ENCODE peak calls at places on chromosome 16, in ten cellular contexts. One of them, this sample, is unnamed.

GRCh38 chr16:74936902-74937560 is 47.9 kb downstream of the WDR59 start:
- DNase-seq in dorsolateral prefrontal cortex: no peak
- DNase-seq in effector memory CD4-positive, alpha-beta T cell: no peak
- DNase-seq in lung microvascular endothelial cell: peak
- DNase-seq in activated CD8-positive, alpha-beta memory T cell treated with anti-CD3 and anti-CD28 coated beads for 4 hours: no peak
- DNase-seq in HTR-8/SVneo: peak
- DNase-seq in ELR: peak
- DNase-seq in T-helper 1 cell: no peak
- DNase-seq in C1 segment of cervical spinal cord: no peak
- DNase-seq in A549: no peak
- DNase-seq in this sample: no peak

GRCh38 chr16:14302399-14303181 is 231.5 kb downstream of the MRTFB start:
- DNase-seq in dorsolateral prefrontal cortex: peak
- DNase-seq in effector memory CD4-positive, alpha-beta T cell: no peak
- DNase-seq in lung microvascular endothelial cell: peak
- DNase-seq in activated CD8-positive, alpha-beta memory T cell treated with anti-CD3 and anti-CD28 coated beads for 4 hours: no peak
- DNase-seq in HTR-8/SVneo: no peak
- DNase-seq in ELR: peak
- DNase-seq in T-helper 1 cell: no peak
- DNase-seq in C1 segment of cervical spinal cord: no peak
- DNase-seq in A549: no peak
- DNase-seq in this sample: no peak

GRCh38 chr16:1651509-1652342 is 26.4 kb upstream of the JPT2 start:
- DNase-seq in dorsolateral prefrontal cortex: no peak
- DNase-seq in effector memory CD4-positive, alpha-beta T cell: no peak
- DNase-seq in lung microvascular endothelial cell: no peak
- DNase-seq in activated CD8-positive, alpha-beta memory T cell treated with anti-CD3 and anti-CD28 coated beads for 4 hours: no peak
- DNase-seq in HTR-8/SVneo: peak
- DNase-seq in ELR: peak
- DNase-seq in T-helper 1 cell: no peak
- DNase-seq in C1 segment of cervical spinal cord: no peak
- DNase-seq in A549: no peak
- DNase-seq in this sample: no peak

GRCh38 chr16:46688101-46688656 is 799 bp downstream of the VPS35 start:
- DNase-seq in dorsolateral prefrontal cortex: no peak
- DNase-seq in effector memory CD4-positive, alpha-beta T cell: no peak
- DNase-seq in lung microvascular endothelial cell: peak
- DNase-seq in activated CD8-positive, alpha-beta memory T cell treated with anti-CD3 and anti-CD28 coated beads for 4 hours: no peak
- DNase-seq in HTR-8/SVneo: no peak
- DNase-seq in ELR: no peak
- DNase-seq in T-helper 1 cell: no peak
- DNase-seq in C1 segment of cervical spinal cord: no peak
- DNase-seq in A549: no peak
- DNase-seq in this sample: no peak

GRCh38 chr16:68792465-68793324 is 50.6 kb upstream of the TANGO6 start:
- DNase-seq in dorsolateral prefrontal cortex: no peak
- DNase-seq in effector memory CD4-positive, alpha-beta T cell: no peak
- DNase-seq in lung microvascular endothelial cell: no peak
- DNase-seq in activated CD8-positive, alpha-beta memory T cell treated with anti-CD3 and anti-CD28 coated beads for 4 hours: no peak
- DNase-seq in HTR-8/SVneo: peak
- DNase-seq in ELR: peak
- DNase-seq in T-helper 1 cell: no peak
- DNase-seq in C1 segment of cervical spinal cord: no peak
- DNase-seq in A549: peak
- DNase-seq in this sample: no peak

GRCh38 chr16:75019007-75019406 is 20.2 kb downstream of the ZNRF1 start:
- DNase-seq in dorsolateral prefrontal cortex: no peak
- DNase-seq in effector memory CD4-positive, alpha-beta T cell: no peak
- DNase-seq in lung microvascular endothelial cell: no peak
- DNase-seq in activated CD8-positive, alpha-beta memory T cell treated with anti-CD3 and anti-CD28 coated beads for 4 hours: no peak
- DNase-seq in HTR-8/SVneo: no peak
- DNase-seq in ELR: peak
- DNase-seq in T-helper 1 cell: no peak
- DNase-seq in C1 segment of cervical spinal cord: no peak
- DNase-seq in A549: no peak
- DNase-seq in this sample: no peak

GRCh38 chr16:84874004-84874435 is 54.2 kb downstream of the CRISPLD2 start:
- DNase-seq in dorsolateral prefrontal cortex: no peak
- DNase-seq in effector memory CD4-positive, alpha-beta T cell: no peak
- DNase-seq in lung microvascular endothelial cell: no peak
- DNase-seq in activated CD8-positive, alpha-beta memory T cell treated with anti-CD3 and anti-CD28 coated beads for 4 hours: no peak
- DNase-seq in HTR-8/SVneo: no peak
- DNase-seq in ELR: no peak
- DNase-seq in T-helper 1 cell: no peak
- DNase-seq in C1 segment of cervical spinal cord: no peak
- DNase-seq in A549: no peak
- DNase-seq in this sample: no peak

GRCh38 chr16:27492588-27492979 is 57.1 kb downstream of the GTF3C1 start:
- DNase-seq in dorsolateral prefrontal cortex: no peak
- DNase-seq in effector memory CD4-positive, alpha-beta T cell: no peak
- DNase-seq in lung microvascular endothelial cell: no peak
- DNase-seq in activated CD8-positive, alpha-beta memory T cell treated with anti-CD3 and anti-CD28 coated beads for 4 hours: no peak
- DNase-seq in HTR-8/SVneo: no peak
- DNase-seq in ELR: no peak
- DNase-seq in T-helper 1 cell: no peak
- DNase-seq in C1 segment of cervical spinal cord: no peak
- DNase-seq in A549: no peak
- DNase-seq in this sample: no peak

GRCh38 chr16:10067406-10067805 is 114.8 kb downstream of the GRIN2A start:
- DNase-seq in dorsolateral prefrontal cortex: no peak
- DNase-seq in effector memory CD4-positive, alpha-beta T cell: no peak
- DNase-seq in lung microvascular endothelial cell: no peak
- DNase-seq in activated CD8-positive, alpha-beta memory T cell treated with anti-CD3 and anti-CD28 coated beads for 4 hours: no peak
- DNase-seq in HTR-8/SVneo: no peak
- DNase-seq in ELR: no peak
- DNase-seq in T-helper 1 cell: no peak
- DNase-seq in C1 segment of cervical spinal cord: no peak
- DNase-seq in A549: no peak
- DNase-seq in this sample: no peak

GRCh38 chr16:23009075-23009474 is 140.2 kb downstream of the USP31 start:
- DNase-seq in dorsolateral prefrontal cortex: no peak
- DNase-seq in effector memory CD4-positive, alpha-beta T cell: no peak
- DNase-seq in lung microvascular endothelial cell: no peak
- DNase-seq in activated CD8-positive, alpha-beta memory T cell treated with anti-CD3 and anti-CD28 coated beads for 4 hours: no peak
- DNase-seq in HTR-8/SVneo: no peak
- DNase-seq in ELR: no peak
- DNase-seq in T-helper 1 cell: no peak
- DNase-seq in C1 segment of cervical spinal cord: no peak
- DNase-seq in A549: no peak
- DNase-seq in this sample: no peak

GRCh38 chr16:49856741-49857330 is 924 bp upstream of the ZNF423 start:
- DNase-seq in dorsolateral prefrontal cortex: peak
- DNase-seq in effector memory CD4-positive, alpha-beta T cell: no peak
- DNase-seq in lung microvascular endothelial cell: peak
- DNase-seq in activated CD8-positive, alpha-beta memory T cell treated with anti-CD3 and anti-CD28 coated beads for 4 hours: no peak
- DNase-seq in HTR-8/SVneo: peak
- DNase-seq in ELR: peak
- DNase-seq in T-helper 1 cell: no peak
- DNase-seq in C1 segment of cervical spinal cord: no peak
- DNase-seq in A549: peak
- DNase-seq in this sample: no peak

GRCh38 chr16:20675488-20676267 is 21.8 kb downstream of the ACSM1 start:
- DNase-seq in dorsolateral prefrontal cortex: no peak
- DNase-seq in effector memory CD4-positive, alpha-beta T cell: no peak
- DNase-seq in lung microvascular endothelial cell: peak
- DNase-seq in activated CD8-positive, alpha-beta memory T cell treated with anti-CD3 and anti-CD28 coated beads for 4 hours: no peak
- DNase-seq in HTR-8/SVneo: no peak
- DNase-seq in ELR: no peak
- DNase-seq in T-helper 1 cell: no peak
- DNase-seq in C1 segment of cervical spinal cord: no peak
- DNase-seq in A549: no peak
- DNase-seq in this sample: peak

GRCh38 chr16:30957456-30958163 is at the start of gene SETD1A:
- DNase-seq in dorsolateral prefrontal cortex: peak
- DNase-seq in effector memory CD4-positive, alpha-beta T cell: peak
- DNase-seq in lung microvascular endothelial cell: peak
- DNase-seq in activated CD8-positive, alpha-beta memory T cell treated with anti-CD3 and anti-CD28 coated beads for 4 hours: peak
- DNase-seq in HTR-8/SVneo: peak
- DNase-seq in ELR: peak
- DNase-seq in T-helper 1 cell: peak
- DNase-seq in C1 segment of cervical spinal cord: peak
- DNase-seq in A549: peak
- DNase-seq in this sample: peak

GRCh38 chr16:79274197-79274596 is 326.3 kb downstream of the MAF start:
- DNase-seq in dorsolateral prefrontal cortex: no peak
- DNase-seq in effector memory CD4-positive, alpha-beta T cell: no peak
- DNase-seq in lung microvascular endothelial cell: no peak
- DNase-seq in activated CD8-positive, alpha-beta memory T cell treated with anti-CD3 and anti-CD28 coated beads for 4 hours: no peak
- DNase-seq in HTR-8/SVneo: no peak
- DNase-seq in ELR: no peak
- DNase-seq in T-helper 1 cell: no peak
- DNase-seq in C1 segment of cervical spinal cord: no peak
- DNase-seq in A549: no peak
- DNase-seq in this sample: no peak

GRCh38 chr16:49462356-49462988 is 88.9 kb downstream of the C16orf78 start:
- DNase-seq in dorsolateral prefrontal cortex: no peak
- DNase-seq in effector memory CD4-positive, alpha-beta T cell: no peak
- DNase-seq in lung microvascular endothelial cell: no peak
- DNase-seq in activated CD8-positive, alpha-beta memory T cell treated with anti-CD3 and anti-CD28 coated beads for 4 hours: no peak
- DNase-seq in HTR-8/SVneo: no peak
- DNase-seq in ELR: no peak
- DNase-seq in T-helper 1 cell: no peak
- DNase-seq in C1 segment of cervical spinal cord: no peak
- DNase-seq in A549: no peak
- DNase-seq in this sample: no peak

GRCh38 chr16:75264531-75264998 is 13.1 kb upstream of the BCAR1 start:
- DNase-seq in dorsolateral prefrontal cortex: no peak
- DNase-seq in effector memory CD4-positive, alpha-beta T cell: no peak
- DNase-seq in lung microvascular endothelial cell: peak
- DNase-seq in activated CD8-positive, alpha-beta memory T cell treated with anti-CD3 and anti-CD28 coated beads for 4 hours: no peak
- DNase-seq in HTR-8/SVneo: no peak
- DNase-seq in ELR: peak
- DNase-seq in T-helper 1 cell: no peak
- DNase-seq in C1 segment of cervical spinal cord: no peak
- DNase-seq in A549: no peak
- DNase-seq in this sample: no peak

GRCh38 chr16:22138482-22138881 is 23.8 kb upstream of the SDR42E2 start:
- DNase-seq in dorsolateral prefrontal cortex: no peak
- DNase-seq in effector memory CD4-positive, alpha-beta T cell: no peak
- DNase-seq in lung microvascular endothelial cell: no peak
- DNase-seq in activated CD8-positive, alpha-beta memory T cell treated with anti-CD3 and anti-CD28 coated beads for 4 hours: no peak
- DNase-seq in HTR-8/SVneo: no peak
- DNase-seq in ELR: no peak
- DNase-seq in T-helper 1 cell: no peak
- DNase-seq in C1 segment of cervical spinal cord: no peak
- DNase-seq in A549: no peak
- DNase-seq in this sample: no peak

GRCh38 chr16:4936181-4936990 is 562 bp downstream of the PPL start:
- DNase-seq in dorsolateral prefrontal cortex: no peak
- DNase-seq in effector memory CD4-positive, alpha-beta T cell: no peak
- DNase-seq in lung microvascular endothelial cell: no peak
- DNase-seq in activated CD8-positive, alpha-beta memory T cell treated with anti-CD3 and anti-CD28 coated beads for 4 hours: no peak
- DNase-seq in HTR-8/SVneo: no peak
- DNase-seq in ELR: no peak
- DNase-seq in T-helper 1 cell: no peak
- DNase-seq in C1 segment of cervical spinal cord: no peak
- DNase-seq in A549: no peak
- DNase-seq in this sample: peak

GRCh38 chr16:47492428-47493357 is 31.6 kb downstream of the PHKB start:
- DNase-seq in dorsolateral prefrontal cortex: peak
- DNase-seq in effector memory CD4-positive, alpha-beta T cell: no peak
- DNase-seq in lung microvascular endothelial cell: peak
- DNase-seq in activated CD8-positive, alpha-beta memory T cell treated with anti-CD3 and anti-CD28 coated beads for 4 hours: no peak
- DNase-seq in HTR-8/SVneo: no peak
- DNase-seq in ELR: no peak
- DNase-seq in T-helper 1 cell: no peak
- DNase-seq in C1 segment of cervical spinal cord: no peak
- DNase-seq in A549: no peak
- DNase-seq in this sample: no peak

GRCh38 chr16:74846714-74847113 is 72.1 kb upstream of the FA2H start:
- DNase-seq in dorsolateral prefrontal cortex: no peak
- DNase-seq in effector memory CD4-positive, alpha-beta T cell: no peak
- DNase-seq in lung microvascular endothelial cell: no peak
- DNase-seq in activated CD8-positive, alpha-beta memory T cell treated with anti-CD3 and anti-CD28 coated beads for 4 hours: no peak
- DNase-seq in HTR-8/SVneo: no peak
- DNase-seq in ELR: no peak
- DNase-seq in T-helper 1 cell: no peak
- DNase-seq in C1 segment of cervical spinal cord: no peak
- DNase-seq in A549: no peak
- DNase-seq in this sample: no peak

GRCh38 chr16:89325861-89326471 is 108.5 kb downstream of the ZNF778 start:
- DNase-seq in dorsolateral prefrontal cortex: peak
- DNase-seq in effector memory CD4-positive, alpha-beta T cell: no peak
- DNase-seq in lung microvascular endothelial cell: peak
- DNase-seq in activated CD8-positive, alpha-beta memory T cell treated with anti-CD3 and anti-CD28 coated beads for 4 hours: no peak
- DNase-seq in HTR-8/SVneo: peak
- DNase-seq in ELR: peak
- DNase-seq in T-helper 1 cell: no peak
- DNase-seq in C1 segment of cervical spinal cord: no peak
- DNase-seq in A549: peak
- DNase-seq in this sample: peak

GRCh38 chr16:82995927-82996441 is 369.2 kb downstream of the CDH13 start:
- DNase-seq in dorsolateral prefrontal cortex: no peak
- DNase-seq in effector memory CD4-positive, alpha-beta T cell: no peak
- DNase-seq in lung microvascular endothelial cell: peak
- DNase-seq in activated CD8-positive, alpha-beta memory T cell treated with anti-CD3 and anti-CD28 coated beads for 4 hours: no peak
- DNase-seq in HTR-8/SVneo: peak
- DNase-seq in ELR: peak
- DNase-seq in T-helper 1 cell: no peak
- DNase-seq in C1 segment of cervical spinal cord: no peak
- DNase-seq in A549: no peak
- DNase-seq in this sample: peak

GRCh38 chr16:71723537-71724319 is 773 bp downstream of the PHLPP2 start:
- DNase-seq in dorsolateral prefrontal cortex: peak
- DNase-seq in effector memory CD4-positive, alpha-beta T cell: peak
- DNase-seq in lung microvascular endothelial cell: peak
- DNase-seq in activated CD8-positive, alpha-beta memory T cell treated with anti-CD3 and anti-CD28 coated beads for 4 hours: peak
- DNase-seq in HTR-8/SVneo: peak
- DNase-seq in ELR: peak
- DNase-seq in T-helper 1 cell: peak
- DNase-seq in C1 segment of cervical spinal cord: peak
- DNase-seq in A549: peak
- DNase-seq in this sample: peak

GRCh38 chr16:88658714-88659113 is 4.2 kb downstream of the MVD start:
- DNase-seq in dorsolateral prefrontal cortex: no peak
- DNase-seq in effector memory CD4-positive, alpha-beta T cell: no peak
- DNase-seq in lung microvascular endothelial cell: no peak
- DNase-seq in activated CD8-positive, alpha-beta memory T cell treated with anti-CD3 and anti-CD28 coated beads for 4 hours: no peak
- DNase-seq in HTR-8/SVneo: no peak
- DNase-seq in ELR: no peak
- DNase-seq in T-helper 1 cell: no peak
- DNase-seq in C1 segment of cervical spinal cord: no peak
- DNase-seq in A549: no peak
- DNase-seq in this sample: no peak

GRCh38 chr16:46828943-46829342 is 2.0 kb downstream of the C16orf87 start:
- DNase-seq in dorsolateral prefrontal cortex: no peak
- DNase-seq in effector memory CD4-positive, alpha-beta T cell: no peak
- DNase-seq in lung microvascular endothelial cell: no peak
- DNase-seq in activated CD8-positive, alpha-beta memory T cell treated with anti-CD3 and anti-CD28 coated beads for 4 hours: no peak
- DNase-seq in HTR-8/SVneo: no peak
- DNase-seq in ELR: no peak
- DNase-seq in T-helper 1 cell: no peak
- DNase-seq in C1 segment of cervical spinal cord: no peak
- DNase-seq in A549: no peak
- DNase-seq in this sample: no peak

GRCh38 chr16:3716831-3717234 is 491 bp downstream of the TRAP1 start:
- DNase-seq in dorsolateral prefrontal cortex: no peak
- DNase-seq in effector memory CD4-positive, alpha-beta T cell: peak
- DNase-seq in lung microvascular endothelial cell: peak
- DNase-seq in activated CD8-positive, alpha-beta memory T cell treated with anti-CD3 and anti-CD28 coated beads for 4 hours: peak
- DNase-seq in HTR-8/SVneo: peak
- DNase-seq in ELR: peak
- DNase-seq in T-helper 1 cell: peak
- DNase-seq in C1 segment of cervical spinal cord: no peak
- DNase-seq in A549: peak
- DNase-seq in this sample: no peak

GRCh38 chr16:28192811-28193529 is 18.8 kb downstream of the XPO6 start:
- DNase-seq in dorsolateral prefrontal cortex: no peak
- DNase-seq in effector memory CD4-positive, alpha-beta T cell: peak
- DNase-seq in lung microvascular endothelial cell: no peak
- DNase-seq in activated CD8-positive, alpha-beta memory T cell treated with anti-CD3 and anti-CD28 coated beads for 4 hours: peak
- DNase-seq in HTR-8/SVneo: no peak
- DNase-seq in ELR: no peak
- DNase-seq in T-helper 1 cell: peak
- DNase-seq in C1 segment of cervical spinal cord: no peak
- DNase-seq in A549: no peak
- DNase-seq in this sample: no peak

GRCh38 chr16:67535201-67535600 is 6.6 kb downstream of the RIPOR1 start:
- DNase-seq in dorsolateral prefrontal cortex: no peak
- DNase-seq in effector memory CD4-positive, alpha-beta T cell: no peak
- DNase-seq in lung microvascular endothelial cell: no peak
- DNase-seq in activated CD8-positive, alpha-beta memory T cell treated with anti-CD3 and anti-CD28 coated beads for 4 hours: no peak
- DNase-seq in HTR-8/SVneo: no peak
- DNase-seq in ELR: no peak
- DNase-seq in T-helper 1 cell: no peak
- DNase-seq in C1 segment of cervical spinal cord: no peak
- DNase-seq in A549: no peak
- DNase-seq in this sample: no peak